ENCODE peak calls at places on chromosomes 7 and 10, in five cellular contexts. F is T-helper 2 cell, I is cardiac muscle cell, Z is NCI-H2171 treated with DMSO at 0.1 percent for 48 hours, M is NCI-H460. X is an unnamed sample.

GRCh38 chr7:23888958-23889357 is 178.9 kb downstream of the STK31 start:
- DNase-seq in F (no peak), I (no peak), Z (no peak), M (no peak), X (no peak)

GRCh38 chr7:55557666-55558188 is 14.6 kb downstream of the VOPP1 start:
- DNase-seq in F (no peak), I (no peak), Z (no peak), M (no peak), X (peak; percentile 6)

GRCh38 chr10:24723386-24723787 is 300 bp downstream of the ARHGAP21 start:
- DNase-seq in F (peak; percentile 20), I (peak; percentile 52), Z (no peak), M (no peak), X (peak; percentile 56)

GRCh38 chr7:97174308-97174707 is 56.8 kb downstream of the SDHAF3 start:
- DNase-seq in F (no peak), I (peak; percentile 11), Z (no peak), M (no peak), X (no peak)

GRCh38 chr10:80411267-80411668 is 2.9 kb downstream of the PRXL2A start:
- DNase-seq in F (no peak), I (no peak), Z (no peak), M (no peak), X (peak; percentile 70)

GRCh38 chr10:85643839-85644525 is 722.6 kb downstream of the GRID1 start:
- DNase-seq in F (no peak), I (no peak), Z (no peak), M (no peak), X (peak; percentile 26)

GRCh38 chr7:89775459-89775858 is 378.8 kb upstream of the STEAP1 start:
- DNase-seq in F (no peak), I (no peak), Z (no peak), M (no peak), X (no peak)

GRCh38 chr7:130708001-130708400 is 21.7 kb upstream of the TSGA13 start:
- DNase-seq in F (no peak), I (no peak), Z (no peak), M (no peak), X (no peak)

GRCh38 chr7:2138146-2138765 is 94.5 kb downstream of the MAD1L1 start:
- DNase-seq in F (no peak), I (no peak), Z (no peak), M (no peak), X (no peak)

GRCh38 chr7:7103343-7104313 is 78.7 kb upstream of the C1GALT1 start:
- DNase-seq in F (no peak), I (peak; percentile 85), Z (peak; percentile 44), M (peak; percentile 57), X (peak; percentile 76)

GRCh38 chr7:98250789-98251188 is 1.2 kb downstream of the TECPR1 start:
- DNase-seq in F (peak; percentile 27), I (no peak), Z (peak; percentile 63), M (no peak), X (peak; percentile 66)

GRCh38 chr10:68135922-68136718 is 26.8 kb downstream of the MYPN start:
- DNase-seq in F (no peak), I (peak; percentile 57), Z (no peak), M (peak; percentile 89), X (peak; percentile 13)

GRCh38 chr7:12942599-12942998 is 255.2 kb downstream of the ARL4A start:
- DNase-seq in F (no peak), I (no peak), Z (no peak), M (no peak), X (peak; percentile 85)

GRCh38 chr7:129452589-129453231 is 18.5 kb downstream of the STRIP2 start:
- DNase-seq in F (no peak), I (no peak), Z (no peak), M (no peak), X (no peak)

GRCh38 chr10:125209591-125210373 is 49.4 kb upstream of the CTBP2 start:
- DNase-seq in F (no peak), I (peak; percentile 31), Z (no peak), M (no peak), X (no peak)

GRCh38 chr10:92010026-92010713 is 86.6 kb downstream of the BTAF1 start:
- DNase-seq in F (no peak), I (no peak), Z (no peak), M (no peak), X (no peak)

GRCh38 chr7:49398730-49399129 is 374.7 kb upstream of the VWC2 start:
- DNase-seq in F (no peak), I (peak; percentile 28), Z (no peak), M (no peak), X (no peak)

GRCh38 chr7:131328387-131329175 is 905 bp downstream of the MKLN1 start:
- DNase-seq in F (no peak), I (peak; percentile 55), Z (peak; percentile 35), M (no peak), X (peak; percentile 63)

GRCh38 chr7:126803060-126803665 is 449.6 kb downstream of the GRM8 start:
- DNase-seq in F (no peak), I (peak; percentile 76), Z (peak; percentile 85), M (peak; percentile 69), X (peak; percentile 87)

GRCh38 chr10:132869621-132870020 is 72.7 kb downstream of the CFAP46 start:
- DNase-seq in F (no peak), I (no peak), Z (no peak), M (no peak), X (no peak)

GRCh38 chr7:114916261-114916892 is 5.5 kb upstream of the MDFIC start:
- DNase-seq in F (no peak), I (no peak), Z (no peak), M (no peak), X (no peak)

GRCh38 chr7:30001953-30002352 is 12.4 kb upstream of the SCRN1 start:
- DNase-seq in F (no peak), I (no peak), Z (peak; percentile 14), M (no peak), X (peak; percentile 94)

GRCh38 chr10:122509323-122509722 is 48.0 kb downstream of the HTRA1 start:
- DNase-seq in F (no peak), I (no peak), Z (no peak), M (no peak), X (no peak)

GRCh38 chr7:94008537-94008936 is 4.4 kb upstream of the BET1 start:
- DNase-seq in F (no peak), I (peak; percentile 22), Z (no peak), M (no peak), X (no peak)

GRCh38 chr7:101882595-101883564 is 65.5 kb downstream of the CUX1 start:
- DNase-seq in F (no peak), I (peak; percentile 100), Z (peak; percentile 62), M (peak; percentile 100), X (peak; percentile 96)

GRCh38 chr7:159109092-159110035 is 35.3 kb downstream of the VIPR2 start:
- DNase-seq in F (no peak), I (no peak), Z (peak; percentile 47), M (no peak), X (peak; percentile 5)

GRCh38 chr10:83539528-83540308 is 599.6 kb upstream of the GHITM start:
- DNase-seq in F (no peak), I (peak; percentile 70), Z (peak; percentile 53), M (no peak), X (peak; percentile 80)

GRCh38 chr10:3551761-3552160 is 233.2 kb downstream of the KLF6 start:
- DNase-seq in F (no peak), I (no peak), Z (no peak), M (no peak), X (no peak)

GRCh38 chr7:3482147-3482921 is 181.3 kb downstream of the SDK1 start:
- DNase-seq in F (no peak), I (peak; percentile 58), Z (peak; percentile 32), M (peak; percentile 45), X (peak; percentile 83)

GRCh38 chr7:103446046-103446520 is at the start of gene SLC26A5:
- DNase-seq in F (no peak), I (no peak), Z (no peak), M (peak; percentile 9), X (peak; percentile 88)

GRCh38 chr10:69179089-69179742 is 818 bp upstream of the SUPV3L1 start:
- DNase-seq in F (peak; percentile 35), I (no peak), Z (no peak), M (no peak), X (peak; percentile 63)

GRCh38 chr10:115093776-115094361 is 704 bp downstream of the ATRNL1 start:
- DNase-seq in F (no peak), I (no peak), Z (no peak), M (no peak), X (peak; percentile 56)

GRCh38 chr7:139384611-139385010 is 24.9 kb downstream of the LUC7L2 start:
- DNase-seq in F (no peak), I (no peak), Z (no peak), M (no peak), X (no peak)

GRCh38 chr7:141864765-141865447 is 23.6 kb upstream of the PRSS37 start:
- DNase-seq in F (no peak), I (no peak), Z (no peak), M (no peak), X (no peak)

GRCh38 chr10:120221873-120222485 is 235.0 kb upstream of the PLPP4 start:
- DNase-seq in F (no peak), I (peak; percentile 17), Z (peak; percentile 39), M (peak; percentile 34), X (peak; percentile 84)

GRCh38 chr10:84478155-84478554 is 149.8 kb downstream of the CCSER2 start:
- DNase-seq in F (no peak), I (peak; percentile 49), Z (no peak), M (no peak), X (no peak)

GRCh38 chr7:2876031-2876862 is 32.1 kb upstream of the GNA12 start:
- DNase-seq in F (no peak), I (peak; percentile 38), Z (no peak), M (peak; percentile 30), X (peak; percentile 95)

X was measured in NCI-H69.